ENCODE peak calls at places on chromosomes 12 and 14, in eight cellular contexts. One of them, this sample, is unnamed. For H3K4me1, the result is how much of the 10 kb centered on the place peaks cover.

GRCh38 chr14:92986254-92987147 is 63.6 kb downstream of the CHGA start:
- DNase-seq in mesendoderm: no peak
- DNase-seq in naive thymus-derived CD4-positive, alpha-beta T cell: no peak
- DNase-seq in aorta: peak
- DNase-seq in endodermal cell: no peak
- DNase-seq in heart left ventricle: peak
- DNase-seq in uterus: no peak
- DNase-seq in neuronal stem cell: no peak
- DNase-seq in this sample: no peak

GRCh38 chr12:115543269-115543668 is 734.2 kb downstream of the MED13L start:
- DNase-seq in mesendoderm: no peak
- DNase-seq in naive thymus-derived CD4-positive, alpha-beta T cell: no peak
- DNase-seq in aorta: no peak
- DNase-seq in endodermal cell: no peak
- DNase-seq in heart left ventricle: no peak
- DNase-seq in uterus: no peak
- DNase-seq in neuronal stem cell: no peak
- DNase-seq in this sample: no peak

GRCh38 chr12:52436000-52436827 is 2.0 kb upstream of the KRT75 start:
- DNase-seq in mesendoderm: no peak
- DNase-seq in naive thymus-derived CD4-positive, alpha-beta T cell: no peak
- DNase-seq in aorta: no peak
- DNase-seq in endodermal cell: peak
- DNase-seq in heart left ventricle: no peak
- DNase-seq in uterus: no peak
- DNase-seq in neuronal stem cell: no peak
- DNase-seq in this sample: no peak

GRCh38 chr12:127803545-127803944 is 463.4 kb upstream of the TMEM132C start:
- DNase-seq in mesendoderm: no peak
- DNase-seq in naive thymus-derived CD4-positive, alpha-beta T cell: no peak
- DNase-seq in aorta: no peak
- DNase-seq in endodermal cell: no peak
- DNase-seq in heart left ventricle: no peak
- DNase-seq in uterus: no peak
- DNase-seq in neuronal stem cell: no peak
- DNase-seq in this sample: no peak

GRCh38 chr14:51860836-51861583 is 598 bp downstream of the GNG2 start:
- DNase-seq in mesendoderm: peak
- DNase-seq in naive thymus-derived CD4-positive, alpha-beta T cell: no peak
- DNase-seq in aorta: no peak
- DNase-seq in endodermal cell: no peak
- DNase-seq in heart left ventricle: no peak
- DNase-seq in uterus: no peak
- DNase-seq in neuronal stem cell: no peak
- DNase-seq in this sample: no peak

GRCh38 chr12:96014932-96015599 is 18.9 kb upstream of the HAL start:
- DNase-seq in mesendoderm: no peak
- DNase-seq in naive thymus-derived CD4-positive, alpha-beta T cell: no peak
- DNase-seq in aorta: no peak
- DNase-seq in endodermal cell: no peak
- DNase-seq in heart left ventricle: no peak
- DNase-seq in uterus: no peak
- DNase-seq in neuronal stem cell: no peak
- DNase-seq in this sample: no peak

GRCh38 chr14:71105177-71105576 is 197.9 kb downstream of the PCNX1 start:
- DNase-seq in mesendoderm: peak
- DNase-seq in naive thymus-derived CD4-positive, alpha-beta T cell: no peak
- DNase-seq in aorta: no peak
- DNase-seq in endodermal cell: no peak
- DNase-seq in heart left ventricle: no peak
- DNase-seq in uterus: no peak
- DNase-seq in neuronal stem cell: no peak
- DNase-seq in this sample: no peak

GRCh38 chr14:58739674-58740073 is 101.9 kb downstream of the DACT1 start:
- DNase-seq in mesendoderm: no peak
- DNase-seq in naive thymus-derived CD4-positive, alpha-beta T cell: no peak
- DNase-seq in aorta: no peak
- DNase-seq in endodermal cell: no peak
- DNase-seq in heart left ventricle: no peak
- DNase-seq in uterus: no peak
- DNase-seq in neuronal stem cell: no peak
- DNase-seq in this sample: no peak

GRCh38 chr14:92645841-92646478 is 102.5 kb downstream of the LGMN start:
- DNase-seq in mesendoderm: no peak
- DNase-seq in naive thymus-derived CD4-positive, alpha-beta T cell: no peak
- DNase-seq in aorta: no peak
- DNase-seq in endodermal cell: no peak
- DNase-seq in heart left ventricle: no peak
- DNase-seq in uterus: no peak
- DNase-seq in neuronal stem cell: no peak
- DNase-seq in this sample: no peak

GRCh38 chr14:93619176-93619793 is 169.0 kb downstream of the PRIMA1 start:
- DNase-seq in mesendoderm: peak
- DNase-seq in naive thymus-derived CD4-positive, alpha-beta T cell: no peak
- DNase-seq in aorta: no peak
- DNase-seq in endodermal cell: peak
- DNase-seq in heart left ventricle: no peak
- DNase-seq in uterus: no peak
- DNase-seq in neuronal stem cell: peak
- DNase-seq in this sample: peak

GRCh38 chr14:101078105-101078891 is 174.8 kb upstream of the RTL1 start:
- DNase-seq in mesendoderm: no peak
- DNase-seq in naive thymus-derived CD4-positive, alpha-beta T cell: no peak
- DNase-seq in aorta: no peak
- DNase-seq in endodermal cell: peak
- DNase-seq in heart left ventricle: no peak
- DNase-seq in uterus: no peak
- DNase-seq in neuronal stem cell: no peak
- DNase-seq in this sample: no peak

GRCh38 chr14:95313707-95314106 is 6.0 kb downstream of the CLMN start:
- DNase-seq in mesendoderm: no peak
- DNase-seq in naive thymus-derived CD4-positive, alpha-beta T cell: no peak
- DNase-seq in aorta: peak
- DNase-seq in endodermal cell: no peak
- DNase-seq in heart left ventricle: peak
- DNase-seq in uterus: peak
- DNase-seq in neuronal stem cell: no peak
- DNase-seq in this sample: no peak

GRCh38 chr12:75656650-75657049 is 145.2 kb upstream of the KRR1 start:
- DNase-seq in mesendoderm: peak
- DNase-seq in naive thymus-derived CD4-positive, alpha-beta T cell: no peak
- DNase-seq in aorta: no peak
- DNase-seq in endodermal cell: no peak
- DNase-seq in heart left ventricle: no peak
- DNase-seq in uterus: no peak
- DNase-seq in neuronal stem cell: no peak
- DNase-seq in this sample: no peak

GRCh38 chr12:108801736-108802665 is 55.4 kb downstream of the SSH1 start:
- DNase-seq in mesendoderm: peak
- DNase-seq in naive thymus-derived CD4-positive, alpha-beta T cell: no peak
- DNase-seq in aorta: peak
- DNase-seq in endodermal cell: peak
- DNase-seq in heart left ventricle: peak
- DNase-seq in uterus: peak
- DNase-seq in neuronal stem cell: peak
- DNase-seq in this sample: peak

GRCh38 chr12:108799528-108800243 is 57.7 kb downstream of the SSH1 start:
- DNase-seq in mesendoderm: no peak
- DNase-seq in naive thymus-derived CD4-positive, alpha-beta T cell: no peak
- DNase-seq in aorta: peak
- DNase-seq in endodermal cell: no peak
- DNase-seq in heart left ventricle: no peak
- DNase-seq in uterus: no peak
- DNase-seq in neuronal stem cell: no peak
- DNase-seq in this sample: no peak

GRCh38 chr12:108797677-108798076 is 59.7 kb downstream of the SSH1 start:
- DNase-seq in mesendoderm: no peak
- DNase-seq in naive thymus-derived CD4-positive, alpha-beta T cell: no peak
- DNase-seq in aorta: no peak
- DNase-seq in endodermal cell: no peak
- DNase-seq in heart left ventricle: no peak
- DNase-seq in uterus: no peak
- DNase-seq in neuronal stem cell: no peak
- DNase-seq in this sample: no peak

GRCh38 chr12:108800591-108800990 is 56.8 kb downstream of the SSH1 start:
- DNase-seq in mesendoderm: no peak
- DNase-seq in naive thymus-derived CD4-positive, alpha-beta T cell: no peak
- DNase-seq in aorta: peak
- DNase-seq in endodermal cell: no peak
- DNase-seq in heart left ventricle: no peak
- DNase-seq in uterus: no peak
- DNase-seq in neuronal stem cell: no peak
- DNase-seq in this sample: no peak

DNA sequence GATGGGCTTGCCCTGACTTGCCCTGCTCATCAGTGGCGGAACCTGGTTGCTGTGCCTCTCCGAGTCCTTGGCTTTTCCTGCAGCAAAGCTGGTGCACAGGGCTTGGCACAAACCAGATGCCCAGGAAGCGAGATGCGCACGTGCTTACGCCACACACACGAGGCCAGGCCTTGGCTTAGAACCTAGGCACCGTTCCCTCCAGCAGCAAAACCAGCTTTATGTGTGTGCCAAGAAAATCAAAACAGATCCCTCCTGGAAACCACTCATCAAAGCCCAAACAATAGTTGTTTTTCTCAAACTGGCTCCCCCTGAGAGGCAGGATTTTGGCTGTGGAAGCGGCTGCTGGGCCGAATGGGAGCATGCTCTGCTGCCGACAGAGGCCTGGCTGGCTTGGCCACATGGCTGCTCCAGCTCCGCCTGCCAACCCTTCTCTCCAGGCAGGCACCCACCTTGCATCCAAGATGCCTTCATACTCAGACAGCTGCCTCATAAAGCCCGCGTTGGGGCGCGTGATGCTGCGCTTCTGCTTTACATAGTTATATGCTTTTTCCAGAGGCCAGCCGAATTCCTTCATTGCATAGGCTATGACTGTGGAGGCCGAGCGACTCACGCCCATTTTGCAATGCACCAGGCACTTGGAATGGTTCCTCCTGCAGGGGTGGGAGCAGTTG is 58.7 kb downstream of the SSH1 start:
- DNase-seq in mesendoderm: no peak
- DNase-seq in naive thymus-derived CD4-positive, alpha-beta T cell: no peak
- DNase-seq in aorta: peak
- DNase-seq in endodermal cell: no peak
- DNase-seq in heart left ventricle: no peak
- DNase-seq in uterus: peak
- DNase-seq in neuronal stem cell: no peak
- DNase-seq in this sample: no peak
- H3K4me1 ChIP-seq in mesendoderm: under half
- H3K4me1 ChIP-seq in naive thymus-derived CD4-positive, alpha-beta T cell: under half
- H3K4me1 ChIP-seq in aorta: under half
- H3K4me1 ChIP-seq in endodermal cell: under half
- H3K4me1 ChIP-seq in heart left ventricle: under half
- H3K4me1 ChIP-seq in uterus: under half
- H3K4me1 ChIP-seq in neuronal stem cell: under half
- H3K4me1 ChIP-seq in this sample: under half

GRCh38 chr14:68386950-68387779 is 405.7 kb downstream of the ZFP36L1 start:
- DNase-seq in mesendoderm: no peak
- DNase-seq in naive thymus-derived CD4-positive, alpha-beta T cell: no peak
- DNase-seq in aorta: no peak
- DNase-seq in endodermal cell: no peak
- DNase-seq in heart left ventricle: no peak
- DNase-seq in uterus: no peak
- DNase-seq in neuronal stem cell: no peak
- DNase-seq in this sample: no peak
- H3K4me1 ChIP-seq in mesendoderm: under half
- H3K4me1 ChIP-seq in naive thymus-derived CD4-positive, alpha-beta T cell: under half
- H3K4me1 ChIP-seq in aorta: under half
- H3K4me1 ChIP-seq in endodermal cell: under half
- H3K4me1 ChIP-seq in heart left ventricle: under half
- H3K4me1 ChIP-seq in uterus: under half
- H3K4me1 ChIP-seq in neuronal stem cell: under half
- H3K4me1 ChIP-seq in this sample: under half

DNA sequence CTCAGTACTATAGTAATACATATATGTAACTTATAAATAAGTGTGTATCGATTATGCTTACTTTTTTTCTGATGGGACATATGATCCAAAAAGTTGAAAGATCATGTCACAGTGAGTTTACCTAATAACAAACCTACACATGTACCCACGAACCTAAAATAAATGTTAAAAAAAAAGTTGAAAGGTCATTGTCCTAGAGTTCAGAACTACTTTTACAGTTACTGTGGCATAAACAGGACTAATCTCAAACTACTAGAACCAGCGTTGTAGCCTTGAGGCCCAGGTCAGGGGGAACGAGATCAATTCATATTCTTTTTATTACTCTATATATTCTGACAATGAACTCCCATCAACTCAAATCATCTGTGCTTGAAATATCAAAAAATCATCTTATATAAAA is 81.8 kb downstream of the ITPR2 start:
- DNase-seq in mesendoderm: no peak
- DNase-seq in naive thymus-derived CD4-positive, alpha-beta T cell: no peak
- DNase-seq in aorta: no peak
- DNase-seq in endodermal cell: no peak
- DNase-seq in heart left ventricle: no peak
- DNase-seq in uterus: no peak
- DNase-seq in neuronal stem cell: no peak
- DNase-seq in this sample: no peak
- H3K4me1 ChIP-seq in mesendoderm: under half
- H3K4me1 ChIP-seq in naive thymus-derived CD4-positive, alpha-beta T cell: under half
- H3K4me1 ChIP-seq in aorta: under half
- H3K4me1 ChIP-seq in endodermal cell: under half
- H3K4me1 ChIP-seq in heart left ventricle: under half
- H3K4me1 ChIP-seq in uterus: under half
- H3K4me1 ChIP-seq in neuronal stem cell: under half
- H3K4me1 ChIP-seq in this sample: under half

GRCh38 chr14:61968207-61968606 is 206.0 kb downstream of the SNAPC1 start:
- DNase-seq in mesendoderm: no peak
- DNase-seq in naive thymus-derived CD4-positive, alpha-beta T cell: no peak
- DNase-seq in aorta: no peak
- DNase-seq in endodermal cell: no peak
- DNase-seq in heart left ventricle: no peak
- DNase-seq in uterus: no peak
- DNase-seq in neuronal stem cell: no peak
- DNase-seq in this sample: no peak

GRCh38 chr14:61959348-61959747 is 197.1 kb downstream of the SNAPC1 start:
- DNase-seq in mesendoderm: no peak
- DNase-seq in naive thymus-derived CD4-positive, alpha-beta T cell: no peak
- DNase-seq in aorta: no peak
- DNase-seq in endodermal cell: no peak
- DNase-seq in heart left ventricle: no peak
- DNase-seq in uterus: no peak
- DNase-seq in neuronal stem cell: no peak
- DNase-seq in this sample: no peak

GRCh38 chr14:61965030-61965745 is 203.0 kb downstream of the SNAPC1 start:
- DNase-seq in mesendoderm: peak
- DNase-seq in naive thymus-derived CD4-positive, alpha-beta T cell: no peak
- DNase-seq in aorta: no peak
- DNase-seq in endodermal cell: no peak
- DNase-seq in heart left ventricle: no peak
- DNase-seq in uterus: no peak
- DNase-seq in neuronal stem cell: no peak
- DNase-seq in this sample: no peak

DNA sequence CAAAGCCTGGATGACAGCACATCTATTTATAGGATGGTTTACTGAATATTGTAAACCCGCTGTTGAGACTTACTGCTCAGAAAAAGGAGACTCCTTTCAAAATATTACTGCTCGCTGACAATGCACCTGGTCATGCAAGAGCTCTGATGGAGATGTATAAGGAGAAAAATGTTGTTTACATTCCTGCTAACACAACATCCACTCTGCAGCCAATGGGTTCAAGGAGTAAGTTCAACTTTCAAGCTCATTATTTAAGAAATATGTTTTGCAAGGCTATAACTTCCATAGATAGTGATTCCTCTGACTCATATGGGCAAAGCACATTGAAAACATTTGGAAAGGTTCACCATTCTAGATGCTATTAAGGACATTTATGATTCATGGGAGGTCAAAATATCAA is 201.7 kb downstream of the SNAPC1 start:
- DNase-seq in mesendoderm: no peak
- DNase-seq in naive thymus-derived CD4-positive, alpha-beta T cell: no peak
- DNase-seq in aorta: no peak
- DNase-seq in endodermal cell: no peak
- DNase-seq in heart left ventricle: no peak
- DNase-seq in uterus: no peak
- DNase-seq in neuronal stem cell: no peak
- DNase-seq in this sample: no peak
- H3K4me1 ChIP-seq in mesendoderm: under half
- H3K4me1 ChIP-seq in naive thymus-derived CD4-positive, alpha-beta T cell: under half
- H3K4me1 ChIP-seq in aorta: under half
- H3K4me1 ChIP-seq in endodermal cell: under half
- H3K4me1 ChIP-seq in heart left ventricle: under half
- H3K4me1 ChIP-seq in uterus: under half
- H3K4me1 ChIP-seq in neuronal stem cell: under half
- H3K4me1 ChIP-seq in this sample: under half